ENCODE peak calls at places on chromosomes 5 and 9, in seven cellular contexts. Q is HFF-Myc; N is brain microvascular endothelial cell; Y is activated naive CD4-positive, alpha-beta T cell; X is psoas muscle; A is SK-N-SH; Z is PC-3. T is an unnamed sample.

GRCh38 chr5:167296680-167297079 is 994.8 kb upstream of the WWC1 start:
- DNase-seq in Q (no peak), N (peak), Y (no peak), X (no peak), A (no peak), Z (no peak), T (no peak)

GRCh38 chr5:178363501-178364325 is 131.1 kb upstream of the PHYKPL start:
- DNase-seq in Q (no peak), N (no peak), Y (no peak), X (no peak), A (no peak), Z (no peak), T (no peak)

GRCh38 chr5:88892669-88893068 is 9.7 kb upstream of the MEF2C start:
- DNase-seq in Q (no peak), N (no peak), Y (no peak), X (no peak), A (no peak), Z (no peak), T (no peak)

GRCh38 chr5:154568597-154568996 is 90.6 kb upstream of the HAND1 start:
- DNase-seq in Q (no peak), N (no peak), Y (no peak), X (no peak), A (peak), Z (no peak), T (no peak)

GRCh38 chr5:36897616-36898015 is 21.0 kb downstream of the NIPBL start:
- DNase-seq in Q (no peak), N (no peak), Y (no peak), X (no peak), A (no peak), Z (no peak), T (no peak)

GRCh38 chr5:40832345-40832744 is 2.7 kb downstream of the RPL37 start:
- DNase-seq in Q (no peak), N (no peak), Y (no peak), X (no peak), A (no peak), Z (peak), T (no peak)

GRCh38 chr9:27423919-27424710 is 100.0 kb upstream of the IFNK start:
- DNase-seq in Q (no peak), N (no peak), Y (no peak), X (no peak), A (no peak), Z (no peak), T (no peak)

GRCh38 chr5:181053760-181054122 is 13.7 kb downstream of the BTNL9 start:
- DNase-seq in Q (no peak), N (no peak), Y (no peak), X (no peak), A (no peak), Z (peak), T (no peak)

GRCh38 chr9:134775552-134775951 is 105.1 kb upstream of the FCN2 start:
- DNase-seq in Q (no peak), N (peak), Y (no peak), X (no peak), A (no peak), Z (peak), T (no peak)

T was measured in iPS DF 6.9.